ENCODE peak calls at places on chromosomes 3 and 15, in five cellular contexts. B is iris pigment epithelial cell; C is CD8-positive, alpha-beta memory T cell; A is anterior cingulate cortex; U is activated CD4-positive, alpha-beta T cell treated with anti-CD3 and anti-CD28 coated beads, Interleukin-2, amount 50 U/mL, for 1 hour. W is an unnamed sample.

GRCh38 chr3:189270248-189270832 is 98.6 kb downstream of the TPRG1 start:
- DNase-seq in B (peak), C (no peak), A (no peak), U (peak), W (peak)

GRCh38 chr3:188431553-188431952 is 277.6 kb downstream of the LPP start:
- DNase-seq in B (peak), C (no peak), A (no peak), U (no peak), W (peak)

GRCh38 chr3:64167346-64167745 is 57.9 kb downstream of the PRICKLE2 start:
- DNase-seq in B (no peak), C (no peak), A (no peak), U (no peak), W (no peak)

GRCh38 chr3:87503901-87504498 is 227.6 kb upstream of the POU1F1 start:
- DNase-seq in B (peak), C (no peak), A (no peak), U (no peak), W (peak)

GRCh38 chr3:140522653-140523380 is 155.0 kb upstream of the TRIM42 start:
- DNase-seq in B (no peak), C (no peak), A (no peak), U (no peak), W (no peak)

GRCh38 chr3:98329392-98330124 is 24.1 kb upstream of the OR5K4 start:
- DNase-seq in B (peak), C (no peak), A (peak), U (peak), W (peak)

GRCh38 chr15:101108458-101108775 is 143.4 kb downstream of the CHSY1 start:
- DNase-seq in B (no peak), C (no peak), A (no peak), U (no peak), W (no peak)

GRCh38 chr15:52796228-52796521 is 6.0 kb upstream of the ONECUT1 start:
- DNase-seq in B (no peak), C (no peak), A (no peak), U (no peak), W (no peak)

GRCh38 chr3:177591371-177591770 is 394.1 kb upstream of the TBL1XR1 start:
- DNase-seq in B (no peak), C (no peak), A (no peak), U (no peak), W (no peak)

GRCh38 chr3:29168686-29169085 is 112.2 kb upstream of the RBMS3 start:
- DNase-seq in B (peak), C (no peak), A (no peak), U (no peak), W (no peak)

GRCh38 chr3:116678853-116679252 is 30.7 kb upstream of the TUSC7 start:
- DNase-seq in B (no peak), C (no peak), A (no peak), U (no peak), W (no peak)

GRCh38 chr3:141387446-141388030 is 19.2 kb downstream of the ZBTB38 start:
- DNase-seq in B (no peak), C (no peak), A (no peak), U (no peak), W (no peak)

GRCh38 chr15:52491460-52491859 is 37.2 kb downstream of the MYO5A start:
- DNase-seq in B (peak), C (no peak), A (no peak), U (no peak), W (peak)

GRCh38 chr3:38001456-38002081 is 11.0 kb downstream of the VILL start:
- DNase-seq in B (no peak), C (no peak), A (no peak), U (no peak), W (no peak)

GRCh38 chr3:23830869-23831484 is 25.2 kb downstream of the UBE2E1 start:
- DNase-seq in B (peak), C (no peak), A (no peak), U (no peak), W (no peak)

GRCh38 chr3:143847787-143848631 is at the start of gene SLC9A9:
- DNase-seq in B (peak), C (no peak), A (peak), U (peak), W (peak)

GRCh38 chr15:39125904-39126303 is 455.0 kb upstream of the THBS1 start:
- DNase-seq in B (peak), C (no peak), A (no peak), U (peak), W (peak)

GRCh38 chr3:53161820-53162671 is 1.0 kb downstream of the PRKCD start:
- DNase-seq in B (peak), C (peak), A (no peak), U (peak), W (peak)

GRCh38 chr3:35944915-35945710 is 305.8 kb downstream of the ARPP21 start:
- DNase-seq in B (peak), C (no peak), A (no peak), U (no peak), W (peak)

W was measured in ELR.